ENCODE peak calls at places on chromosomes 4 and X, in five cellular contexts. One of them, this sample, is unnamed.
A peak's percentile ranks its signal among the peaks of the same experiment; 100 is the strongest.

GRCh38 chrX:97102938-97103337 is 219.2 kb downstream of the RPA4 start:
- DNase-seq in heart right ventricle: no peak
- DNase-seq in Karpas-422: no peak
- DNase-seq in brain microvascular endothelial cell: no peak
- DNase-seq in heart left ventricle: no peak
- DNase-seq in this sample: no peak

GRCh38 chr4:145735330-145735638 is 55.3 kb downstream of the C4orf51 start:
- DNase-seq in heart right ventricle: no peak
- DNase-seq in Karpas-422: no peak
- DNase-seq in heart left ventricle: no peak
- DNase-seq in brain microvascular endothelial cell: peak; percentile 96
- DNase-seq in this sample: peak; percentile 84

GRCh38 chr4:24219171-24219570 is 329.3 kb upstream of the PPARGC1A start:
- DNase-seq in heart right ventricle: no peak
- DNase-seq in Karpas-422: no peak
- DNase-seq in heart left ventricle: no peak
- DNase-seq in brain microvascular endothelial cell: no peak
- DNase-seq in this sample: no peak

GRCh38 chr4:75717332-75717873 is 7.0 kb upstream of the USO1 start:
- DNase-seq in heart left ventricle: no peak
- DNase-seq in Karpas-422: no peak
- DNase-seq in heart right ventricle: no peak
- DNase-seq in brain microvascular endothelial cell: no peak
- DNase-seq in this sample: no peak

GRCh38 chrX:69031971-69032391 is 133.3 kb downstream of the PJA1 start:
- DNase-seq in heart right ventricle: no peak
- DNase-seq in Karpas-422: no peak
- DNase-seq in brain microvascular endothelial cell: no peak
- DNase-seq in heart left ventricle: no peak
- DNase-seq in this sample: no peak

GRCh38 chrX:137432609-137433008 is 133.3 kb upstream of the ZIC3 start:
- DNase-seq in Karpas-422: peak; percentile 69
- DNase-seq in heart left ventricle: no peak
- DNase-seq in heart right ventricle: no peak
- DNase-seq in brain microvascular endothelial cell: no peak
- DNase-seq in this sample: no peak

GRCh38 chr4:2787230-2788100 is 5.4 kb upstream of the SH3BP2 start:
- DNase-seq in brain microvascular endothelial cell: no peak
- DNase-seq in Karpas-422: no peak
- DNase-seq in heart right ventricle: no peak
- DNase-seq in heart left ventricle: peak; percentile 62
- DNase-seq in this sample: no peak

GRCh38 chrX:69031181-69031580 is 134.1 kb downstream of the PJA1 start:
- DNase-seq in heart right ventricle: no peak
- DNase-seq in Karpas-422: no peak
- DNase-seq in brain microvascular endothelial cell: no peak
- DNase-seq in heart left ventricle: no peak
- DNase-seq in this sample: no peak

GRCh38 chrX:11293113-11293512 is at the start of gene AMELX:
- DNase-seq in heart right ventricle: no peak
- DNase-seq in heart left ventricle: no peak
- DNase-seq in brain microvascular endothelial cell: no peak
- DNase-seq in Karpas-422: no peak
- DNase-seq in this sample: no peak

GRCh38 chrX:102154900-102155805 is 624 bp downstream of the BEX5 start:
- DNase-seq in Karpas-422: peak; percentile 47
- DNase-seq in brain microvascular endothelial cell: no peak
- DNase-seq in heart left ventricle: no peak
- DNase-seq in heart right ventricle: no peak
- DNase-seq in this sample: no peak

GRCh38 chr4:186939766-186940165 is 216.1 kb upstream of the FAT1 start:
- DNase-seq in heart right ventricle: no peak
- DNase-seq in heart left ventricle: no peak
- DNase-seq in brain microvascular endothelial cell: no peak
- DNase-seq in Karpas-422: peak; percentile 64
- DNase-seq in this sample: no peak

GRCh38 chr4:128725405-128725804 is 84.1 kb upstream of the JADE1 start:
- DNase-seq in Karpas-422: no peak
- DNase-seq in brain microvascular endothelial cell: no peak
- DNase-seq in heart right ventricle: no peak
- DNase-seq in heart left ventricle: no peak
- DNase-seq in this sample: no peak

GRCh38 chrX:13692771-13693231 is 3.9 kb downstream of the RAB9A start:
- DNase-seq in brain microvascular endothelial cell: no peak
- DNase-seq in Karpas-422: no peak
- DNase-seq in heart right ventricle: no peak
- DNase-seq in heart left ventricle: no peak
- DNase-seq in this sample: no peak

GRCh38 chr4:147334478-147334877 is 146.4 kb upstream of the EDNRA start:
- DNase-seq in heart left ventricle: no peak
- DNase-seq in heart right ventricle: no peak
- DNase-seq in brain microvascular endothelial cell: no peak
- DNase-seq in Karpas-422: no peak
- DNase-seq in this sample: no peak

GRCh38 chr4:139904406-139904805 is 238.8 kb downstream of the MGST2 start:
- DNase-seq in heart right ventricle: no peak
- DNase-seq in heart left ventricle: no peak
- DNase-seq in brain microvascular endothelial cell: no peak
- DNase-seq in Karpas-422: no peak
- DNase-seq in this sample: no peak

GRCh38 chrX:41302293-41302868 is 31.6 kb upstream of the DDX3X start:
- DNase-seq in Karpas-422: no peak
- DNase-seq in heart left ventricle: no peak
- DNase-seq in heart right ventricle: no peak
- DNase-seq in brain microvascular endothelial cell: no peak
- DNase-seq in this sample: no peak

GRCh38 chr4:76091052-76091451 is 16.5 kb downstream of the ART3 start:
- DNase-seq in brain microvascular endothelial cell: no peak
- DNase-seq in heart left ventricle: no peak
- DNase-seq in Karpas-422: no peak
- DNase-seq in heart right ventricle: no peak
- DNase-seq in this sample: no peak

GRCh38 chrX:69258893-69259292 is 93.6 kb upstream of the PJA1 start:
- DNase-seq in heart left ventricle: no peak
- DNase-seq in Karpas-422: no peak
- DNase-seq in brain microvascular endothelial cell: no peak
- DNase-seq in heart right ventricle: no peak
- DNase-seq in this sample: no peak

GRCh38 chrX:56564921-56565861 is 1.8 kb downstream of the UBQLN2 start:
- DNase-seq in heart left ventricle: no peak
- DNase-seq in Karpas-422: peak; percentile 50
- DNase-seq in brain microvascular endothelial cell: no peak
- DNase-seq in heart right ventricle: no peak
- DNase-seq in this sample: no peak

GRCh38 chr4:112118742-112119357 is 26.4 kb upstream of the FAM241A start:
- DNase-seq in heart left ventricle: no peak
- DNase-seq in heart right ventricle: no peak
- DNase-seq in Karpas-422: no peak
- DNase-seq in brain microvascular endothelial cell: no peak
- DNase-seq in this sample: no peak

GRCh38 chr4:30269850-30270249 is 450.3 kb upstream of the PCDH7 start:
- DNase-seq in Karpas-422: no peak
- DNase-seq in brain microvascular endothelial cell: no peak
- DNase-seq in heart left ventricle: no peak
- DNase-seq in heart right ventricle: no peak
- DNase-seq in this sample: no peak

GRCh38 chrX:111110098-111110775 is 14.2 kb downstream of the PAK3 start:
- DNase-seq in heart left ventricle: no peak
- DNase-seq in brain microvascular endothelial cell: no peak
- DNase-seq in Karpas-422: no peak
- DNase-seq in heart right ventricle: no peak
- DNase-seq in this sample: no peak

GRCh38 chr4:98481167-98481566 is 177.2 kb downstream of the TSPAN5 start:
- DNase-seq in brain microvascular endothelial cell: no peak
- DNase-seq in heart right ventricle: no peak
- DNase-seq in Karpas-422: no peak
- DNase-seq in heart left ventricle: peak; percentile 33
- DNase-seq in this sample: no peak

GRCh38 chr4:89158884-89159503 is 47.7 kb downstream of the TIGD2 start:
- DNase-seq in heart left ventricle: no peak
- DNase-seq in Karpas-422: peak; percentile 68
- DNase-seq in brain microvascular endothelial cell: peak; percentile 39
- DNase-seq in heart right ventricle: no peak
- DNase-seq in this sample: peak; percentile 14

GRCh38 chr4:89365375-89366170 is 58.0 kb upstream of the GPRIN3 start:
- DNase-seq in Karpas-422: no peak
- DNase-seq in heart right ventricle: no peak
- DNase-seq in heart left ventricle: no peak
- DNase-seq in brain microvascular endothelial cell: no peak
- DNase-seq in this sample: no peak

GRCh38 chr4:17664755-17665154 is 50.3 kb downstream of the MED28 start:
- DNase-seq in Karpas-422: peak; percentile 95
- DNase-seq in heart left ventricle: no peak
- DNase-seq in heart right ventricle: no peak
- DNase-seq in brain microvascular endothelial cell: no peak
- DNase-seq in this sample: no peak

GRCh38 chr4:137861682-137862081 is 329.4 kb upstream of the PCDH18 start:
- DNase-seq in heart right ventricle: no peak
- DNase-seq in heart left ventricle: no peak
- DNase-seq in Karpas-422: peak; percentile 43
- DNase-seq in brain microvascular endothelial cell: no peak
- DNase-seq in this sample: no peak

GRCh38 chrX:119682019-119682989 is 10.7 kb downstream of the SEPTIN6 start:
- DNase-seq in Karpas-422: no peak
- DNase-seq in heart left ventricle: no peak
- DNase-seq in brain microvascular endothelial cell: no peak
- DNase-seq in heart right ventricle: no peak
- DNase-seq in this sample: no peak

GRCh38 chr4:40621592-40622512 is 7.8 kb downstream of the RBM47 start:
- DNase-seq in Karpas-422: peak; percentile 91
- DNase-seq in heart right ventricle: peak; percentile 54
- DNase-seq in heart left ventricle: peak; percentile 59
- DNase-seq in brain microvascular endothelial cell: peak; percentile 87
- DNase-seq in this sample: peak; percentile 98

GRCh38 chr4:5307928-5308327 is 256.6 kb downstream of the STK32B start:
- DNase-seq in heart left ventricle: no peak
- DNase-seq in heart right ventricle: no peak
- DNase-seq in Karpas-422: no peak
- DNase-seq in brain microvascular endothelial cell: no peak
- DNase-seq in this sample: no peak
- H3K4me3 ChIP-seq in heart left ventricle: no peak overlapping the region
- H3K4me3 ChIP-seq in heart right ventricle: no peak overlapping the region
- H3K4me3 ChIP-seq in Karpas-422: no peak overlapping the region
- H3K4me3 ChIP-seq in brain microvascular endothelial cell: no peak overlapping the region
- H3K4me3 ChIP-seq in this sample: no peak overlapping the region

GRCh38 chr4:7890635-7891393 is 48.8 kb downstream of the AFAP1 start:
- DNase-seq in brain microvascular endothelial cell: no peak
- DNase-seq in Karpas-422: no peak
- DNase-seq in heart right ventricle: no peak
- DNase-seq in heart left ventricle: no peak
- DNase-seq in this sample: peak; percentile 52
- H3K4me3 ChIP-seq in brain microvascular endothelial cell: no peak overlapping the region
- H3K4me3 ChIP-seq in Karpas-422: no peak overlapping the region
- H3K4me3 ChIP-seq in heart right ventricle: no peak overlapping the region
- H3K4me3 ChIP-seq in heart left ventricle: no peak overlapping the region
- H3K4me3 ChIP-seq in this sample: no peak overlapping the region

DNA sequence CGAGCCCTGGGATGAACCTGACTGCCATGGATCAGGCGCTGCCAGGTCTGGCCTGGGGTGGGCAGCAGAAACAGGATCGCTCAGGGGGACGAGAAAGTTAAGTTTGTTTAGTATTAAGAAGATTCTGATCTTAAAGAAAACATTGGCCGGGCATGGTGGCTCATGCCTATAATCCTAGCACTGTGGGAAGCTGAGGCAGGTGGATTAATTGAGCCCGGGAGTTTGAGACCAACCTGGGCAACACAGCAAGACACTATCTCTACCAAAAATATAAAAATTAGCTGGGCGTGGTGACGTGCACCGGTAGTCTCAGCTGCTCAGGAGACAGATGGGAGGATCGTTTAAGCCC is 696 bp upstream of the FLNA start:
- DNase-seq in heart right ventricle: no peak
- DNase-seq in brain microvascular endothelial cell: no peak
- DNase-seq in Karpas-422: no peak
- DNase-seq in heart left ventricle: no peak
- DNase-seq in this sample: no peak
- H3K4me3 ChIP-seq in heart right ventricle: no peak overlapping the region
- H3K4me3 ChIP-seq in brain microvascular endothelial cell: no peak overlapping the region
- H3K4me3 ChIP-seq in Karpas-422: no peak overlapping the region
- H3K4me3 ChIP-seq in heart left ventricle: no peak overlapping the region
- H3K4me3 ChIP-seq in this sample: peak overlapping the region; percentile 25

GRCh38 chr4:177228599-177228998 is 81.1 kb upstream of the NEIL3 start:
- DNase-seq in heart right ventricle: no peak
- DNase-seq in heart left ventricle: no peak
- DNase-seq in brain microvascular endothelial cell: no peak
- DNase-seq in Karpas-422: no peak
- DNase-seq in this sample: no peak
- H3K4me3 ChIP-seq in heart right ventricle: peak overlapping the region; percentile 46
- H3K4me3 ChIP-seq in heart left ventricle: no peak overlapping the region
- H3K4me3 ChIP-seq in brain microvascular endothelial cell: no peak overlapping the region
- H3K4me3 ChIP-seq in Karpas-422: no peak overlapping the region
- H3K4me3 ChIP-seq in this sample: no peak overlapping the region

DNA sequence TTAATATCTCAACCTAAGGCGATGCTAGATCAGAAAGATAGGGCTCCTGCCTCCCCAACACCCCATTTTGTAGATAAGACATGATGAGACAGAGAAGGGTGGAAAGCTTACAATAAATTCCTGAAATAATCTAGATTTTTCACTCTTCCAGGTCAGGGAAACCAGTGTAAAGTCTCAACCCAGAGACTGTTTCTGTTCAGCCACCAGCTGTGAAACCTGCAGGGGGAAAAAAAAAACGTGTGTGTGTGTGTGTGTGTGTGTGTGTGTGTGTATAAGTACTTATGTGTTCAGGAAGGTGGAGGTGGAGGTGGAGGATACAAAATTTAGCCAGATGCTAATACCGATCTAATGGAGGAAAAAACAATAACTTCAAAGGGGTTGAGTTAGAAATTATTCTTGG is 773 bp upstream of the ITM2A start:
- DNase-seq in heart right ventricle: no peak
- DNase-seq in Karpas-422: no peak
- DNase-seq in brain microvascular endothelial cell: no peak
- DNase-seq in heart left ventricle: no peak
- DNase-seq in this sample: no peak
- H3K4me3 ChIP-seq in heart right ventricle: peak overlapping the region; percentile 57
- H3K4me3 ChIP-seq in Karpas-422: no peak overlapping the region
- H3K4me3 ChIP-seq in brain microvascular endothelial cell: no peak overlapping the region
- H3K4me3 ChIP-seq in heart left ventricle: no peak overlapping the region
- H3K4me3 ChIP-seq in this sample: no peak overlapping the region

DNA sequence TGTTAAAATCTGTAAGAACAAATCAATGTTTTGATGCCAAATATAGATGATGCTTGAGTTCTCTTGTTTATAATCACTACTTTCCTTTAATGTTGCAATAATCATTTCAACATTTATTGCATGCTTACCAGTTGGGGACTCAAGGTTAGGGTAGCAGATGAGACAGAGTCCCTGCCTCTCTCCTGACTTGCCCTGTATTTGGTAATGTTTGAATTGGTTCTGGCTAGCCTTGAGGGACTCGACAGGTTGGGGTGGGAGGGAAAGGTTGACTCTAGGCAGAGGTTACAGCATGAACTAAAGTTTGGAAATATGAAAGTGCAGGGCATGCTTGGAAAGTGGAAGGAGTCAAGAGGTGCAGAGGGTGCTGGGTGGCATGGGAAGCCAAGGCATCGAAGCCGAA is 2.0 kb downstream of the SEC24B start:
- DNase-seq in brain microvascular endothelial cell: no peak
- DNase-seq in Karpas-422: no peak
- DNase-seq in heart right ventricle: no peak
- DNase-seq in heart left ventricle: no peak
- DNase-seq in this sample: no peak
- H3K4me3 ChIP-seq in brain microvascular endothelial cell: no peak overlapping the region
- H3K4me3 ChIP-seq in Karpas-422: peak overlapping the region; percentile 86
- H3K4me3 ChIP-seq in heart right ventricle: peak overlapping the region; percentile 90
- H3K4me3 ChIP-seq in heart left ventricle: no peak overlapping the region
- H3K4me3 ChIP-seq in this sample: peak overlapping the region; percentile 7